ENCODE peak calls at places on chromosomes 2 and 18, in six cellular contexts. V, X, B, I, L and E are unnamed samples.
A peak's percentile ranks its signal among the peaks of the same experiment; 100 is the strongest.

GRCh38 chr18:37667836-37668235 is 102.2 kb upstream of the CELF4 start:
- DNase-seq in I (no peak), B (no peak), X (no peak), L (no peak), V (no peak), E (no peak)

GRCh38 chr2:16037808-16038457 is 97.6 kb downstream of the MYCN start:
- DNase-seq in I (no peak), V (no peak), B (no peak), L (no peak), X (no peak), E (no peak)

GRCh38 chr2:192042126-192042525 is 152.6 kb downstream of the TMEFF2 start:
- DNase-seq in B (no peak), V (no peak), X (no peak), I (no peak), L (no peak), E (no peak)

GRCh38 chr2:53740170-53740569 is 27.4 kb upstream of the CHAC2 start:
- DNase-seq in B (peak; percentile 3), X (peak; percentile 40), V (peak; percentile 1), I (no peak), L (no peak), E (no peak)

GRCh38 chr2:10378189-10378588 is 69.9 kb downstream of the ODC1 start:
- DNase-seq in I (no peak), B (no peak), L (peak; percentile 53), X (no peak), V (no peak), E (no peak)

GRCh38 chr2:170113168-170113567 is 64.8 kb upstream of the MYO3B start:
- DNase-seq in I (no peak), L (no peak), X (no peak), B (no peak), V (no peak), E (no peak)

GRCh38 chr2:72104821-72105588 is 42.7 kb downstream of the CYP26B1 start:
- DNase-seq in X (peak; percentile 15), I (no peak), V (no peak), L (no peak), B (no peak), E (no peak)

GRCh38 chr2:165758276-165758675 is 35.8 kb downstream of the GALNT3 start:
- DNase-seq in V (no peak), I (no peak), B (no peak), X (no peak), L (no peak), E (no peak)

GRCh38 chr18:71743634-71744033 is 800.5 kb downstream of the CBLN2 start:
- DNase-seq in X (no peak), V (no peak), B (no peak), L (no peak), I (no peak), E (no peak)

GRCh38 chr2:107018366-107018765 is 132.4 kb upstream of the ST6GAL2 start:
- DNase-seq in I (no peak), B (no peak), V (no peak), L (no peak), X (no peak), E (no peak)

GRCh38 chr2:219684721-219685689 is 57.6 kb downstream of the SLC4A3 start:
- DNase-seq in V (peak; percentile 90), B (no peak), L (peak; percentile 66), X (peak; percentile 61), I (peak; percentile 49), E (no peak)

GRCh38 chr18:11498821-11499220 is 110.6 kb upstream of the SLC35G4 start:
- DNase-seq in X (no peak), B (no peak), I (no peak), L (no peak), V (no peak), E (no peak)

GRCh38 chr2:231699006-231699405 is 9.3 kb upstream of the PTMA start:
- DNase-seq in I (no peak), V (no peak), L (no peak), B (no peak), X (no peak), E (no peak)

GRCh38 chr2:112217854-112218253 is 37.0 kb downstream of the ZC3H8 start:
- DNase-seq in V (no peak), I (no peak), X (no peak), B (no peak), L (no peak), E (no peak)

GRCh38 chr2:47697000-47697601 is 85.8 kb upstream of the MSH6 start:
- DNase-seq in V (no peak), L (peak; percentile 41), I (no peak), X (no peak), B (no peak), E (no peak)

GRCh38 chr2:211454684-211455083 is 898.3 kb downstream of the CPS1 start:
- DNase-seq in L (no peak), X (no peak), B (no peak), V (no peak), I (no peak), E (no peak)

GRCh38 chr2:88810017-88810416 is 118.5 kb downstream of the RPIA start:
- DNase-seq in L (no peak), V (no peak), X (no peak), B (no peak), I (no peak), E (no peak)

GRCh38 chr2:121197369-121198091 is 87.5 kb downstream of the TFCP2L1 start:
- DNase-seq in L (no peak), V (no peak), X (no peak), I (no peak), B (no peak), E (no peak)

GRCh38 chr18:7784171-7784570 is 217.1 kb downstream of the PTPRM start:
- DNase-seq in L (no peak), I (no peak), X (no peak), V (no peak), B (no peak), E (no peak)

GRCh38 chr2:86671304-86671981 is 47.8 kb upstream of the RNF103 start:
- DNase-seq in I (no peak), X (peak; percentile 15), V (no peak), B (no peak), L (no peak), E (no peak)

GRCh38 chr2:203893386-203893785 is 25.8 kb downstream of the CTLA4 start:
- DNase-seq in L (no peak), V (no peak), X (no peak), I (no peak), B (no peak), E (no peak)

GRCh38 chr2:170235860-170236638 is 58.1 kb downstream of the MYO3B start:
- DNase-seq in L (no peak), I (peak; percentile 85), X (peak; percentile 54), B (peak; percentile 77), V (peak; percentile 60), E (no peak)

GRCh38 chr2:231929961-231930600 is 3.9 kb upstream of the NPPC start:
- DNase-seq in X (no peak), L (no peak), B (no peak), V (no peak), I (peak; percentile 75), E (peak; percentile 92)

GRCh38 chr18:9947248-9947647 is 33.4 kb downstream of the VAPA start:
- DNase-seq in X (no peak), L (no peak), I (no peak), B (no peak), V (no peak), E (no peak)

GRCh38 chr2:164954954-164955701 is at the start of gene SLC38A11:
- DNase-seq in B (no peak), V (no peak), X (no peak), L (no peak), I (no peak), E (peak; percentile 53)

GRCh38 chr2:1581965-1582625 is 162.2 kb downstream of the PXDN start:
- DNase-seq in L (no peak), V (no peak), I (no peak), B (no peak), X (no peak), E (no peak)

GRCh38 chr18:22422909-22423548 is 5.3 kb upstream of the CTAGE1 start:
- DNase-seq in V (no peak), B (no peak), L (no peak), X (no peak), I (no peak), E (no peak)
- TF ChIP-seq ZNF274 in V (no peak), B (no peak), L (no peak), X (no peak), I (no peak), E (no peak)

GRCh38 chr2:42569116-42569711 is 782 bp downstream of the MTA3 start:
- DNase-seq in B (no peak), I (peak; percentile 67), V (no peak), X (peak; percentile 38), L (no peak), E (no peak)
- TF ChIP-seq YY1 in B (no peak), I (no peak), V (no peak), X (no peak), L (no peak), E (no peak)

GRCh38 chr2:189579585-189579984 is 1.0 kb downstream of the SLC40A1 start:
- DNase-seq in L (no peak), B (no peak), X (no peak), V (no peak), I (no peak), E (no peak)
- TF ChIP-seq ZNF274 in L (no peak), B (no peak), X (no peak), V (no peak), I (no peak), E (no peak)

DNA sequence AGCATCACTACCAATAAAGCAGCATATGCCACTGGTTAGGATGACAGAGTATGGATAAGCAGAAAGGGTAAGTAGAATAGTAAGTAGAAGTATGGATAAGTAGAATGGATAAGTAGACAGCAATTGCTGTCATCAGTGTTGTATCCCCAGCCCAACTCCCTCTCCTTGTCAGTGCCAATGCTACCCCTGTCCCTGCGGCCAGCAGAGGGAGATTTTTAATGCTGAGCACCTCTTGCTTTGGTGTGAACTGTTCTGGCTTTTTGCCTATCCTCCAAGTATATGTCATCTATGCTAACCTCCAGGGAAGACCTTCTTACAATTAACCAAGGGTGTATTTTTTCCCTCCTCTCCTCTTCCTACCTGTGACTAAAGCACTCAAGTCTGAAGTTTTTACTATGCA is 136.7 kb upstream of the SPHKAP start:
- DNase-seq in B (peak; percentile 32), V (peak; percentile 27), X (peak; percentile 12), I (no peak), L (no peak), E (peak; percentile 9)
- TF ChIP-seq YY1 in B (no peak), V (no peak), X (no peak), I (no peak), L (no peak), E (no peak)